ENCODE peak calls at places on chromosome 2, in eight cellular contexts. One of them, this sample, is unnamed.
A peak's percentile ranks its signal among the peaks of the same experiment; 100 is the strongest.

GRCh38 chr2:216989335-216990129 is 129.7 kb upstream of the TNP1 start:
- DNase-seq in left ventricle myocardium inferior: no peak
- DNase-seq in neuronal stem cell: no peak
- DNase-seq in Peyer's patch: no peak
- DNase-seq in foreskin fibroblast: peak; percentile 6
- DNase-seq in right cardiac atrium: no peak
- DNase-seq in ovary: no peak
- DNase-seq in body of pancreas: no peak
- DNase-seq in this sample: no peak

GRCh38 chr2:141280037-141280436 is 850.8 kb downstream of the LRP1B start:
- DNase-seq in right cardiac atrium: no peak
- DNase-seq in neuronal stem cell: no peak
- DNase-seq in foreskin fibroblast: no peak
- DNase-seq in left ventricle myocardium inferior: no peak
- DNase-seq in Peyer's patch: no peak
- DNase-seq in body of pancreas: no peak
- DNase-seq in ovary: no peak
- DNase-seq in this sample: no peak

GRCh38 chr2:68715353-68716041 is 19.1 kb upstream of the ARHGAP25 start:
- DNase-seq in right cardiac atrium: peak; percentile 29
- DNase-seq in left ventricle myocardium inferior: no peak
- DNase-seq in ovary: peak; percentile 25
- DNase-seq in body of pancreas: peak; percentile 74
- DNase-seq in foreskin fibroblast: peak; percentile 14
- DNase-seq in neuronal stem cell: peak; percentile 61
- DNase-seq in Peyer's patch: peak; percentile 60
- DNase-seq in this sample: peak; percentile 38

GRCh38 chr2:236776695-236777251 is 207.1 kb downstream of the ACKR3 start:
- DNase-seq in left ventricle myocardium inferior: no peak
- DNase-seq in right cardiac atrium: peak; percentile 53
- DNase-seq in Peyer's patch: no peak
- DNase-seq in neuronal stem cell: no peak
- DNase-seq in foreskin fibroblast: peak; percentile 28
- DNase-seq in ovary: no peak
- DNase-seq in body of pancreas: no peak
- DNase-seq in this sample: no peak

GRCh38 chr2:13006407-13006806 is 289.7 kb downstream of the TRIB2 start:
- DNase-seq in body of pancreas: no peak
- DNase-seq in foreskin fibroblast: no peak
- DNase-seq in ovary: no peak
- DNase-seq in Peyer's patch: no peak
- DNase-seq in neuronal stem cell: no peak
- DNase-seq in left ventricle myocardium inferior: no peak
- DNase-seq in right cardiac atrium: no peak
- DNase-seq in this sample: no peak

GRCh38 chr2:239873656-239874635 is 151.2 kb downstream of the NDUFA10 start:
- DNase-seq in body of pancreas: no peak
- DNase-seq in neuronal stem cell: no peak
- DNase-seq in ovary: no peak
- DNase-seq in foreskin fibroblast: no peak
- DNase-seq in Peyer's patch: no peak
- DNase-seq in right cardiac atrium: no peak
- DNase-seq in left ventricle myocardium inferior: no peak
- DNase-seq in this sample: no peak

GRCh38 chr2:104862061-104862941 is 8.4 kb downstream of the POU3F3 start:
- DNase-seq in right cardiac atrium: no peak
- DNase-seq in body of pancreas: no peak
- DNase-seq in foreskin fibroblast: no peak
- DNase-seq in neuronal stem cell: no peak
- DNase-seq in left ventricle myocardium inferior: no peak
- DNase-seq in ovary: no peak
- DNase-seq in Peyer's patch: no peak
- DNase-seq in this sample: no peak

GRCh38 chr2:88841224-88841929 is 149.9 kb downstream of the RPIA start:
- DNase-seq in left ventricle myocardium inferior: no peak
- DNase-seq in right cardiac atrium: no peak
- DNase-seq in neuronal stem cell: no peak
- DNase-seq in foreskin fibroblast: no peak
- DNase-seq in ovary: no peak
- DNase-seq in Peyer's patch: no peak
- DNase-seq in body of pancreas: no peak
- DNase-seq in this sample: no peak

GRCh38 chr2:5020451-5020850 is 671.7 kb upstream of the SOX11 start:
- DNase-seq in foreskin fibroblast: no peak
- DNase-seq in body of pancreas: no peak
- DNase-seq in Peyer's patch: no peak
- DNase-seq in neuronal stem cell: no peak
- DNase-seq in right cardiac atrium: no peak
- DNase-seq in ovary: no peak
- DNase-seq in left ventricle myocardium inferior: no peak
- DNase-seq in this sample: no peak

GRCh38 chr2:71479261-71479660 is 25.9 kb downstream of the DYSF start:
- DNase-seq in ovary: no peak
- DNase-seq in foreskin fibroblast: no peak
- DNase-seq in right cardiac atrium: no peak
- DNase-seq in neuronal stem cell: no peak
- DNase-seq in left ventricle myocardium inferior: no peak
- DNase-seq in body of pancreas: no peak
- DNase-seq in Peyer's patch: no peak
- DNase-seq in this sample: no peak

GRCh38 chr2:71476495-71476894 is 23.1 kb downstream of the DYSF start:
- DNase-seq in body of pancreas: no peak
- DNase-seq in foreskin fibroblast: no peak
- DNase-seq in neuronal stem cell: no peak
- DNase-seq in left ventricle myocardium inferior: no peak
- DNase-seq in ovary: no peak
- DNase-seq in Peyer's patch: no peak
- DNase-seq in right cardiac atrium: no peak
- DNase-seq in this sample: no peak

GRCh38 chr2:71474744-71475421 is 21.5 kb downstream of the DYSF start:
- DNase-seq in neuronal stem cell: no peak
- DNase-seq in left ventricle myocardium inferior: no peak
- DNase-seq in body of pancreas: no peak
- DNase-seq in Peyer's patch: no peak
- DNase-seq in foreskin fibroblast: no peak
- DNase-seq in right cardiac atrium: peak; percentile 55
- DNase-seq in ovary: no peak
- DNase-seq in this sample: no peak

GRCh38 chr2:71478806-71479205 is 25.4 kb downstream of the DYSF start:
- DNase-seq in Peyer's patch: no peak
- DNase-seq in body of pancreas: no peak
- DNase-seq in right cardiac atrium: no peak
- DNase-seq in foreskin fibroblast: no peak
- DNase-seq in neuronal stem cell: no peak
- DNase-seq in ovary: no peak
- DNase-seq in left ventricle myocardium inferior: no peak
- DNase-seq in this sample: no peak

DNA sequence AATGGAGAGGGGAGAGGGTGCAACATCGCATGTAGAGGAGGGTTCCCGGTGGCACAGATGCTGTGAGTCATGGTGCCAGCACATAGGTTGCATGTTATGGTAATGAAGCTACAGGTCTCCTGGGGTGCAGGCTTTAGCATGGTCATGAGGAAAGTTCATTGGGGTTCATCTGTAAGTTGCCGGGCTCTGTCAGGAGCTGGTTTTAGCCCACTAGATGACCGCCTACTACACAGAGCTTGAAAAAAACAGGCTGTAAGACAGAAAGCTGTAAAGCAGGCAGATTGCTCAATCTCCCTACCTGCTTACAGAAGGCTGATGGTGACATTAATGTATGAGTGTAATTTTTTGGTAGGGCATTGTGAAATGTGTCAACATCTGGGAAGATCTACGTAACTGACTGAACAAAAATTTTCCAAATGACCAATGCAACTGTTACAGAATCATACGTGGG is 23.9 kb downstream of the DYSF start:
- DNase-seq in right cardiac atrium: no peak
- DNase-seq in body of pancreas: no peak
- DNase-seq in neuronal stem cell: no peak
- DNase-seq in left ventricle myocardium inferior: no peak
- DNase-seq in foreskin fibroblast: no peak
- DNase-seq in Peyer's patch: no peak
- DNase-seq in ovary: no peak
- DNase-seq in this sample: no peak
- H3K4me3 ChIP-seq in right cardiac atrium: no peak overlapping the region
- H3K4me3 ChIP-seq in body of pancreas: no peak overlapping the region
- H3K4me3 ChIP-seq in neuronal stem cell: no peak overlapping the region
- H3K4me3 ChIP-seq in left ventricle myocardium inferior: no peak overlapping the region
- H3K4me3 ChIP-seq in foreskin fibroblast: no peak overlapping the region
- H3K4me3 ChIP-seq in Peyer's patch: no peak overlapping the region
- H3K4me3 ChIP-seq in ovary: no peak overlapping the region
- H3K4me3 ChIP-seq in this sample: no peak overlapping the region

DNA sequence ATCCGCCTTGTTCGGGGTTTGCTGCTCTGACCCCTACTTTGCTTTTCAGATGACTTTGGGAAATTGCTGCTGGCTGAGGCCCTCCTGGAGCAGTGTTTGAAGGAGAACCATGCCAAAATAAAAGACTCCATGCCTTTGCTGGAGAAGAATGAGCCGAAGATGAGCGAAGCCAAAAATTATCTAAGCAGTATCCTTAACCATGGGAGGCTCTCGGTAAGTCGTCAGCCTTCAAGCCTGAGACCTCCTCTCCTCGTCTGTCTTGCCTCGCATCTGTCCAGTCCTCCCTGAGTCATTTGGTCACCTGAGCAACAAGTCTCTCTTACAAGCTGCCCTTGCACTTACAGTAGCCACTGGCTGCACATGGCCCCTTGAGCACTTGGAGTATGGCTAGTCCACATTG is 34.7 kb upstream of the MCFD2 start:
- DNase-seq in neuronal stem cell: no peak
- DNase-seq in left ventricle myocardium inferior: no peak
- DNase-seq in foreskin fibroblast: no peak
- DNase-seq in ovary: no peak
- DNase-seq in body of pancreas: no peak
- DNase-seq in Peyer's patch: no peak
- DNase-seq in right cardiac atrium: no peak
- DNase-seq in this sample: no peak
- H3K4me3 ChIP-seq in neuronal stem cell: no peak overlapping the region
- H3K4me3 ChIP-seq in left ventricle myocardium inferior: no peak overlapping the region
- H3K4me3 ChIP-seq in foreskin fibroblast: no peak overlapping the region
- H3K4me3 ChIP-seq in ovary: no peak overlapping the region
- H3K4me3 ChIP-seq in body of pancreas: no peak overlapping the region
- H3K4me3 ChIP-seq in Peyer's patch: no peak overlapping the region
- H3K4me3 ChIP-seq in right cardiac atrium: no peak overlapping the region
- H3K4me3 ChIP-seq in this sample: no peak overlapping the region

DNA sequence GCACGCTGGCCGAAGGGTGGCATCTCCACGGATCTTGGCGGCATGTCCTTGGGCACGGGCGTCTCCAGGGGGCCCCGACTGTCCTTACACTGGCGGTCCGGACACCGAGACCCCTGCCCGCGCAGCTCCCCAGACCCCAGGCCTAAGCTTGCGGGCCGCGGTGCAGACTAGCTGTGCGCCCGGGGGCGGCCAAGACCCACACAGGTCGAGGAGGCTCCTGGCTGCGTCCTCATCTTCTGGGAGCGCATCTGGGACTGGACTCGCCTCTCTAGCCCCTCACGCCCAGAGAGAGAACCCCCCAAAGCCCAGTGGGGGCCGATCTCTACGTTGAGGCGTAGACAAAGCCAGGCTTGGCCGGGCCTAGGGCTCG is 468 bp upstream of the TWIST2 start:
- DNase-seq in Peyer's patch: no peak
- DNase-seq in body of pancreas: no peak
- DNase-seq in right cardiac atrium: no peak
- DNase-seq in neuronal stem cell: no peak
- DNase-seq in foreskin fibroblast: no peak
- DNase-seq in ovary: no peak
- DNase-seq in left ventricle myocardium inferior: no peak
- DNase-seq in this sample: no peak
- H3K4me3 ChIP-seq in Peyer's patch: peak overlapping the region; percentile 36
- H3K4me3 ChIP-seq in body of pancreas: no peak overlapping the region
- H3K4me3 ChIP-seq in right cardiac atrium: peak overlapping the region; percentile 61
- H3K4me3 ChIP-seq in neuronal stem cell: peak overlapping the region; percentile 52
- H3K4me3 ChIP-seq in foreskin fibroblast: peak overlapping the region; percentile 98
- H3K4me3 ChIP-seq in ovary: peak overlapping the region; percentile 63
- H3K4me3 ChIP-seq in left ventricle myocardium inferior: peak overlapping the region; percentile 67
- H3K4me3 ChIP-seq in this sample: no peak overlapping the region

GRCh38 chr2:64312622-64312948 is 141.4 kb upstream of the LGALSL start:
- DNase-seq in ovary: no peak
- DNase-seq in Peyer's patch: no peak
- DNase-seq in neuronal stem cell: no peak
- DNase-seq in foreskin fibroblast: no peak
- DNase-seq in left ventricle myocardium inferior: no peak
- DNase-seq in right cardiac atrium: no peak
- DNase-seq in body of pancreas: no peak
- DNase-seq in this sample: no peak
- H3K4me3 ChIP-seq in ovary: no peak overlapping the region
- H3K4me3 ChIP-seq in Peyer's patch: no peak overlapping the region
- H3K4me3 ChIP-seq in neuronal stem cell: no peak overlapping the region
- H3K4me3 ChIP-seq in foreskin fibroblast: no peak overlapping the region
- H3K4me3 ChIP-seq in left ventricle myocardium inferior: peak overlapping the region; percentile 32
- H3K4me3 ChIP-seq in right cardiac atrium: no peak overlapping the region
- H3K4me3 ChIP-seq in body of pancreas: no peak overlapping the region
- H3K4me3 ChIP-seq in this sample: no peak overlapping the region